ENCODE peak calls at places on chromosomes 13 and 19, in ten cellular contexts. One of them, this sample, is unnamed. For H3K4me1, the result is how much of the 10 kb centered on the place peaks cover.

GRCh38 chr13:24661713-24662112 is 18.5 kb upstream of the ATP12A start:
- DNase-seq in endothelial cell of umbilical vein: no peak
- DNase-seq in K562: no peak
- DNase-seq in transverse colon: no peak
- DNase-seq in spleen: no peak
- DNase-seq in HepG2: no peak
- DNase-seq in H1: no peak
- DNase-seq in stomach: no peak
- DNase-seq in breast epithelium: no peak
- DNase-seq in HCT116: no peak
- DNase-seq in this sample: no peak

GRCh38 chr13:30713133-30713532 is 22.2 kb upstream of the ALOX5AP start:
- DNase-seq in endothelial cell of umbilical vein: peak
- DNase-seq in K562: peak
- DNase-seq in transverse colon: peak
- DNase-seq in spleen: peak
- DNase-seq in HepG2: no peak
- DNase-seq in H1: no peak
- DNase-seq in stomach: no peak
- DNase-seq in breast epithelium: no peak
- DNase-seq in HCT116: no peak
- DNase-seq in this sample: no peak

GRCh38 chr19:52140077-52140710 is 456 bp upstream of the ZNF616 start:
- DNase-seq in endothelial cell of umbilical vein: no peak
- DNase-seq in K562: no peak
- DNase-seq in transverse colon: no peak
- DNase-seq in spleen: no peak
- DNase-seq in HepG2: peak
- DNase-seq in H1: no peak
- DNase-seq in stomach: no peak
- DNase-seq in breast epithelium: no peak
- DNase-seq in HCT116: no peak
- DNase-seq in this sample: peak

GRCh38 chr13:40152145-40152544 is 496.7 kb downstream of the COG6 start:
- DNase-seq in endothelial cell of umbilical vein: peak
- DNase-seq in K562: no peak
- DNase-seq in transverse colon: no peak
- DNase-seq in spleen: no peak
- DNase-seq in HepG2: no peak
- DNase-seq in H1: no peak
- DNase-seq in stomach: no peak
- DNase-seq in breast epithelium: no peak
- DNase-seq in HCT116: peak
- DNase-seq in this sample: no peak

GRCh38 chr13:27794075-27794691 is 1.9 kb downstream of the GSX1 start:
- DNase-seq in endothelial cell of umbilical vein: no peak
- DNase-seq in K562: no peak
- DNase-seq in transverse colon: no peak
- DNase-seq in spleen: no peak
- DNase-seq in HepG2: no peak
- DNase-seq in H1: peak
- DNase-seq in stomach: no peak
- DNase-seq in breast epithelium: no peak
- DNase-seq in HCT116: no peak
- DNase-seq in this sample: no peak

GRCh38 chr19:42269518-42270345 is 680 bp downstream of the CIC start:
- DNase-seq in endothelial cell of umbilical vein: no peak
- DNase-seq in K562: peak
- DNase-seq in transverse colon: no peak
- DNase-seq in spleen: peak
- DNase-seq in HepG2: no peak
- DNase-seq in H1: no peak
- DNase-seq in stomach: no peak
- DNase-seq in breast epithelium: no peak
- DNase-seq in HCT116: no peak
- DNase-seq in this sample: no peak

GRCh38 chr13:72698164-72698563 is 29.3 kb downstream of the MZT1 start:
- DNase-seq in endothelial cell of umbilical vein: no peak
- DNase-seq in K562: no peak
- DNase-seq in transverse colon: no peak
- DNase-seq in spleen: no peak
- DNase-seq in HepG2: no peak
- DNase-seq in H1: no peak
- DNase-seq in stomach: no peak
- DNase-seq in breast epithelium: no peak
- DNase-seq in HCT116: no peak
- DNase-seq in this sample: no peak

GRCh38 chr13:41365636-41366035 is 54.6 kb downstream of the NAA16 start:
- DNase-seq in endothelial cell of umbilical vein: no peak
- DNase-seq in K562: no peak
- DNase-seq in transverse colon: no peak
- DNase-seq in spleen: no peak
- DNase-seq in HepG2: no peak
- DNase-seq in H1: no peak
- DNase-seq in stomach: no peak
- DNase-seq in breast epithelium: no peak
- DNase-seq in HCT116: no peak
- DNase-seq in this sample: no peak

GRCh38 chr13:44211286-44211685 is 162.3 kb upstream of the SERP2 start:
- DNase-seq in endothelial cell of umbilical vein: no peak
- DNase-seq in K562: no peak
- DNase-seq in transverse colon: no peak
- DNase-seq in spleen: no peak
- DNase-seq in HepG2: no peak
- DNase-seq in H1: no peak
- DNase-seq in stomach: no peak
- DNase-seq in breast epithelium: no peak
- DNase-seq in HCT116: no peak
- DNase-seq in this sample: no peak

GRCh38 chr13:44207476-44207875 is 166.1 kb upstream of the SERP2 start:
- DNase-seq in endothelial cell of umbilical vein: no peak
- DNase-seq in K562: no peak
- DNase-seq in transverse colon: no peak
- DNase-seq in spleen: no peak
- DNase-seq in HepG2: no peak
- DNase-seq in H1: no peak
- DNase-seq in stomach: no peak
- DNase-seq in breast epithelium: no peak
- DNase-seq in HCT116: no peak
- DNase-seq in this sample: no peak

GRCh38 chr13:44211753-44212152 is 161.9 kb upstream of the SERP2 start:
- DNase-seq in endothelial cell of umbilical vein: no peak
- DNase-seq in K562: no peak
- DNase-seq in transverse colon: no peak
- DNase-seq in spleen: no peak
- DNase-seq in HepG2: no peak
- DNase-seq in H1: no peak
- DNase-seq in stomach: no peak
- DNase-seq in breast epithelium: no peak
- DNase-seq in HCT116: no peak
- DNase-seq in this sample: no peak

GRCh38 chr13:44210525-44210924 is 163.1 kb upstream of the SERP2 start:
- DNase-seq in endothelial cell of umbilical vein: no peak
- DNase-seq in K562: no peak
- DNase-seq in transverse colon: no peak
- DNase-seq in spleen: no peak
- DNase-seq in HepG2: no peak
- DNase-seq in H1: no peak
- DNase-seq in stomach: no peak
- DNase-seq in breast epithelium: no peak
- DNase-seq in HCT116: no peak
- DNase-seq in this sample: no peak

DNA sequence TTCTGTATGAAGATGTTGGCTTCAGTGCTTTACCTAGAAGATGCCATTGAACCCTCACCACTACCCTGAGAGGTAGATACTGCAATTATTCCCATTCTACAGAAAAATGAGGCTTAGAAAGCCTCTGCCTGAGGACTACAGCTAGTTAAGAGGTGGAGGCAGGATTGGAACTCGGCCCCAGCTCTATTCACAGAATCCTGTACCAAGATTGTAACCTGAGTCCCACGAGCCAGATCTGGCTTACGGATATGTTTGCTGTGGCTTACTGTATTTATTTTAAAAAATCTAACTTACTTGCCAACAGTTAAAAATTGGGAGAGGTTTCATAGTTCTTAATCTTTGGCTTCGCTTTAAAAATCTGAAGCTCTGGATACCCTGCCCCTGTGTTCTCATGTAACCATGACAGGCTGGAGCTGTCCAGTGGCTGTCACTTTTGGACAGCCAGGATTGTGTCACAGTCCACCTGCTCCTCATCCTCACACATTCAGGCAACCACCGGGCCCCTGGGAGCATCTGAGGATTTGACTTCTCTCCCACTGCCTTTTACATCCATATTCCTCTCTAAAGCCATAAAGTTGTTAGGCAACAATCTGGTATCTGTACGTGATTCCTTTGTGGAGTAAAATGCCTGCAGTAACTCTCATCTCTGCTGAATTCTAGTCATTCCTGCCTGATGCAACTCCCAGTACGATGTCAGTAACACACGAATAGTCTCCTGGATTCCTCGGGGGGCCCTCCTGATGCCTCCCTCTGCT is 160.8 kb upstream of the SERP2 start:
- DNase-seq in endothelial cell of umbilical vein: no peak
- DNase-seq in K562: no peak
- DNase-seq in transverse colon: no peak
- DNase-seq in spleen: no peak
- DNase-seq in HepG2: no peak
- DNase-seq in H1: no peak
- DNase-seq in stomach: no peak
- DNase-seq in breast epithelium: no peak
- DNase-seq in HCT116: no peak
- DNase-seq in this sample: no peak
- TF ChIP-seq POLR2AphosphoS5 in endothelial cell of umbilical vein: no peak
- TF ChIP-seq POLR2AphosphoS5 in K562: no peak
- TF ChIP-seq POLR2AphosphoS5 in transverse colon: no peak
- TF ChIP-seq POLR2AphosphoS5 in spleen: no peak
- TF ChIP-seq POLR2AphosphoS5 in HepG2: no peak
- TF ChIP-seq POLR2AphosphoS5 in H1: no peak
- TF ChIP-seq POLR2AphosphoS5 in stomach: no peak
- TF ChIP-seq POLR2AphosphoS5 in breast epithelium: no peak
- TF ChIP-seq POLR2AphosphoS5 in HCT116: no peak
- TF ChIP-seq POLR2AphosphoS5 in this sample: no peak

GRCh38 chr19:10406191-10406590 is 2.8 kb upstream of the CDC37 start:
- DNase-seq in endothelial cell of umbilical vein: no peak
- DNase-seq in K562: no peak
- DNase-seq in transverse colon: no peak
- DNase-seq in spleen: no peak
- DNase-seq in HepG2: no peak
- DNase-seq in H1: no peak
- DNase-seq in stomach: no peak
- DNase-seq in breast epithelium: no peak
- DNase-seq in HCT116: no peak
- DNase-seq in this sample: no peak
- H3K4me1 ChIP-seq in endothelial cell of umbilical vein: under half
- H3K4me1 ChIP-seq in K562: under half
- H3K4me1 ChIP-seq in transverse colon: under half
- H3K4me1 ChIP-seq in spleen: half or more
- H3K4me1 ChIP-seq in HepG2: under half
- H3K4me1 ChIP-seq in H1: under half
- H3K4me1 ChIP-seq in stomach: under half
- H3K4me1 ChIP-seq in breast epithelium: under half
- H3K4me1 ChIP-seq in HCT116: under half
- H3K4me1 ChIP-seq in this sample: under half

DNA sequence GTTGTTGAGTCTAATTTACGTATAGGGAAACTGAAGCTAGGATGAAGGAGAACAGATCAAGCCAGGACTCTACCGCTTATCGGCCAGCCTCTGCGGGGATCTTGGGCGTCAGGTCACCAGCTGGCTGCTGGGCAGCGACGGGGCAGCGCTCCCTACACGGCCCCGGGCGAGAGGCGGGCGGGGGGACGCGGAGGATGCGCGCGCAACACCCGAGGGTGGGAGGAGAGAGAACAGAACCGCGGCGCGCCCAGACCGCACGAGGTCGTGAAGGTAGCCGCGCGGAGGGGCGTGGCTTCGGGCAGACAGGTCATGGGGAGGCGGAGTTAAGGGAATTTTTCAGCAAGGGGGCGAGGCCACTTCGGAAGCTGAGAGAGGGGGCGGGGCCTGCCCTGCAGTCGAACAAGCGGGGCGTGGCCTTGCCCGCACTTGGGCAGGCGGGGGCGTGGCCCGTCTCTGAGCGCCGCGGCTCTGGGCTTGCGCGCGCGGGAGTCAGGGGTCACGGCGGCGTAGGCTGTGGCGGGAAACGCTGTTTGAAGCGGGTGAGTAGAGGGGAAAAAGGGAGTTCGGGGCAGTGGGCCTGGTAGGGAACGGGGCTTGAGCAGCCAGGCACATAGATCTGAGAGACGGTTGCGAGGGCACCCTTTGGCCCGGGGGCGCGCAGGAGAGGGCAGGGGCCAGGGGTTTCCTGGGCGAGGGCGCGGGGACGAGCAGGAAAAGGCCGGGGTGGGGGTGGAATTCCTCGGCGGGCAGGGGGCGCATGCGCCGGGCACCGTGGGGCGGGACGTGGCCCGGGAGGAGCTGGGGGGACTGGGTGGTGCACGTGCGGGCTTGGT is at the start of gene POLD1:
- DNase-seq in endothelial cell of umbilical vein: peak
- DNase-seq in K562: peak
- DNase-seq in transverse colon: peak
- DNase-seq in spleen: peak
- DNase-seq in HepG2: peak
- DNase-seq in H1: peak
- DNase-seq in stomach: peak
- DNase-seq in breast epithelium: peak
- DNase-seq in HCT116: peak
- DNase-seq in this sample: peak
- TF ChIP-seq POLR2A in endothelial cell of umbilical vein: peak
- TF ChIP-seq POLR2A in K562: peak
- TF ChIP-seq POLR2A in transverse colon: peak
- TF ChIP-seq POLR2A in spleen: peak
- TF ChIP-seq POLR2A in HepG2: peak
- TF ChIP-seq POLR2A in H1: peak
- TF ChIP-seq POLR2A in stomach: no peak
- TF ChIP-seq POLR2A in breast epithelium: no peak
- TF ChIP-seq POLR2A in HCT116: peak
- TF ChIP-seq POLR2A in this sample: peak

GRCh38 chr13:65468628-65469027 is 1761.5 kb downstream of the PCDH9 start:
- DNase-seq in endothelial cell of umbilical vein: no peak
- DNase-seq in K562: peak
- DNase-seq in transverse colon: no peak
- DNase-seq in spleen: no peak
- DNase-seq in HepG2: no peak
- DNase-seq in H1: no peak
- DNase-seq in stomach: no peak
- DNase-seq in breast epithelium: no peak
- DNase-seq in HCT116: no peak
- DNase-seq in this sample: no peak

GRCh38 chr13:65470781-65471180 is 1759.4 kb downstream of the PCDH9 start:
- DNase-seq in endothelial cell of umbilical vein: no peak
- DNase-seq in K562: no peak
- DNase-seq in transverse colon: no peak
- DNase-seq in spleen: no peak
- DNase-seq in HepG2: no peak
- DNase-seq in H1: no peak
- DNase-seq in stomach: no peak
- DNase-seq in breast epithelium: no peak
- DNase-seq in HCT116: no peak
- DNase-seq in this sample: no peak

GRCh38 chr13:65472336-65472735 is 1757.8 kb downstream of the PCDH9 start:
- DNase-seq in endothelial cell of umbilical vein: no peak
- DNase-seq in K562: no peak
- DNase-seq in transverse colon: no peak
- DNase-seq in spleen: no peak
- DNase-seq in HepG2: no peak
- DNase-seq in H1: no peak
- DNase-seq in stomach: no peak
- DNase-seq in breast epithelium: no peak
- DNase-seq in HCT116: no peak
- DNase-seq in this sample: no peak

DNA sequence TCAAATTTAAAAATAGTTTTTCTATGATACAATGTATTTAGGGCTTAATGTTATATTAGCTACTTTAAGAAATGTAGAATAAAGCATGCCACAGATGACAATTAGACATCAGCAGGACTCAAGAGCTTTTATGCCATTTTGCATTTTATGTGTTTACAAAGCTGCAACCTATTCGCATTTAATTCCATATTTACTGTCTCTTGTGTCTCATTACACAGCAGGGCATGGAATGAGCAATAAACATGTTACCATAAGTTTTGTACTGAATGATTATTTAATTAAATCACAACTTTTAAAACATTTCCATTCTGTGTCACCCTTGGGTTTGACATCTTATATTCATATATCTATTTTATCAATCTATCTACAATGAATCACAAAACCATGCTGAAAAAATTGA is 1756.9 kb downstream of the PCDH9 start:
- DNase-seq in endothelial cell of umbilical vein: no peak
- DNase-seq in K562: no peak
- DNase-seq in transverse colon: no peak
- DNase-seq in spleen: no peak
- DNase-seq in HepG2: no peak
- DNase-seq in H1: no peak
- DNase-seq in stomach: no peak
- DNase-seq in breast epithelium: no peak
- DNase-seq in HCT116: no peak
- DNase-seq in this sample: no peak
- TF ChIP-seq POLR2AphosphoS5 in endothelial cell of umbilical vein: no peak
- TF ChIP-seq POLR2AphosphoS5 in K562: no peak
- TF ChIP-seq POLR2AphosphoS5 in transverse colon: no peak
- TF ChIP-seq POLR2AphosphoS5 in spleen: no peak
- TF ChIP-seq POLR2AphosphoS5 in HepG2: no peak
- TF ChIP-seq POLR2AphosphoS5 in H1: no peak
- TF ChIP-seq POLR2AphosphoS5 in stomach: no peak
- TF ChIP-seq POLR2AphosphoS5 in breast epithelium: no peak
- TF ChIP-seq POLR2AphosphoS5 in HCT116: no peak
- TF ChIP-seq POLR2AphosphoS5 in this sample: no peak